ENCODE peak calls at places on chromosomes 5 and 9, in six cellular contexts. One of them, this sample, is unnamed.

GRCh38 chr9:129109952-129110739 is 447 bp downstream of the CRAT start:
- DNase-seq in stomach: no peak
- DNase-seq in naive thymus-derived CD4-positive, alpha-beta T cell: no peak
- DNase-seq in cardiac muscle cell: peak
- DNase-seq in psoas muscle: peak
- DNase-seq in lower lobe of right lung: no peak
- DNase-seq in this sample: peak

GRCh38 chr9:7561527-7561926 is 238.1 kb downstream of the DMAC1 start:
- DNase-seq in stomach: no peak
- DNase-seq in naive thymus-derived CD4-positive, alpha-beta T cell: no peak
- DNase-seq in cardiac muscle cell: no peak
- DNase-seq in psoas muscle: no peak
- DNase-seq in lower lobe of right lung: no peak
- DNase-seq in this sample: no peak

GRCh38 chr5:127957183-127957582 is 126.4 kb upstream of the SLC12A2 start:
- DNase-seq in stomach: no peak
- DNase-seq in naive thymus-derived CD4-positive, alpha-beta T cell: no peak
- DNase-seq in cardiac muscle cell: peak
- DNase-seq in psoas muscle: peak
- DNase-seq in lower lobe of right lung: no peak
- DNase-seq in this sample: peak

GRCh38 chr5:1511651-1512540 is 11.9 kb downstream of the LPCAT1 start:
- DNase-seq in stomach: peak
- DNase-seq in naive thymus-derived CD4-positive, alpha-beta T cell: no peak
- DNase-seq in cardiac muscle cell: peak
- DNase-seq in psoas muscle: peak
- DNase-seq in lower lobe of right lung: no peak
- DNase-seq in this sample: peak

GRCh38 chr5:31809037-31809910 is 170.3 kb downstream of the PDZD2 start:
- DNase-seq in stomach: peak
- DNase-seq in naive thymus-derived CD4-positive, alpha-beta T cell: no peak
- DNase-seq in cardiac muscle cell: peak
- DNase-seq in psoas muscle: peak
- DNase-seq in lower lobe of right lung: peak
- DNase-seq in this sample: peak

GRCh38 chr9:74309654-74310053 is 187.5 kb upstream of the RORB start:
- DNase-seq in stomach: no peak
- DNase-seq in naive thymus-derived CD4-positive, alpha-beta T cell: no peak
- DNase-seq in cardiac muscle cell: no peak
- DNase-seq in psoas muscle: no peak
- DNase-seq in lower lobe of right lung: no peak
- DNase-seq in this sample: no peak

GRCh38 chr9:83670381-83670780 is 37.4 kb downstream of the UBQLN1 start:
- DNase-seq in stomach: no peak
- DNase-seq in naive thymus-derived CD4-positive, alpha-beta T cell: no peak
- DNase-seq in cardiac muscle cell: no peak
- DNase-seq in psoas muscle: no peak
- DNase-seq in lower lobe of right lung: no peak
- DNase-seq in this sample: no peak

GRCh38 chr9:105646879-105647594 is 15.2 kb upstream of the TAL2 start:
- DNase-seq in stomach: no peak
- DNase-seq in naive thymus-derived CD4-positive, alpha-beta T cell: no peak
- DNase-seq in cardiac muscle cell: no peak
- DNase-seq in psoas muscle: no peak
- DNase-seq in lower lobe of right lung: no peak
- DNase-seq in this sample: no peak

GRCh38 chr9:96219615-96220257 is 82.2 kb downstream of the HSD17B3 start:
- DNase-seq in stomach: peak
- DNase-seq in naive thymus-derived CD4-positive, alpha-beta T cell: peak
- DNase-seq in cardiac muscle cell: peak
- DNase-seq in psoas muscle: peak
- DNase-seq in lower lobe of right lung: peak
- DNase-seq in this sample: peak

GRCh38 chr9:71812385-71812784 is 44.1 kb upstream of the CEMIP2 start:
- DNase-seq in stomach: no peak
- DNase-seq in naive thymus-derived CD4-positive, alpha-beta T cell: no peak
- DNase-seq in cardiac muscle cell: peak
- DNase-seq in psoas muscle: peak
- DNase-seq in lower lobe of right lung: no peak
- DNase-seq in this sample: peak

GRCh38 chr5:31161772-31162171 is 31.7 kb upstream of the CDH6 start:
- DNase-seq in stomach: no peak
- DNase-seq in naive thymus-derived CD4-positive, alpha-beta T cell: no peak
- DNase-seq in cardiac muscle cell: no peak
- DNase-seq in psoas muscle: no peak
- DNase-seq in lower lobe of right lung: no peak
- DNase-seq in this sample: no peak

GRCh38 chr9:92954078-92954861 is 6.9 kb downstream of the FGD3 start:
- DNase-seq in stomach: peak
- DNase-seq in naive thymus-derived CD4-positive, alpha-beta T cell: peak
- DNase-seq in cardiac muscle cell: peak
- DNase-seq in psoas muscle: no peak
- DNase-seq in lower lobe of right lung: no peak
- DNase-seq in this sample: peak

GRCh38 chr5:18546570-18546969 is 912.3 kb downstream of the TAF11L14 start:
- DNase-seq in stomach: no peak
- DNase-seq in naive thymus-derived CD4-positive, alpha-beta T cell: no peak
- DNase-seq in cardiac muscle cell: no peak
- DNase-seq in psoas muscle: no peak
- DNase-seq in lower lobe of right lung: no peak
- DNase-seq in this sample: no peak

GRCh38 chr5:174951151-174951780 is 226.9 kb downstream of the MSX2 start:
- DNase-seq in stomach: peak
- DNase-seq in naive thymus-derived CD4-positive, alpha-beta T cell: peak
- DNase-seq in cardiac muscle cell: peak
- DNase-seq in psoas muscle: peak
- DNase-seq in lower lobe of right lung: no peak
- DNase-seq in this sample: peak

GRCh38 chr9:85237478-85237877 is 504.3 kb downstream of the AGTPBP1 start:
- DNase-seq in stomach: no peak
- DNase-seq in naive thymus-derived CD4-positive, alpha-beta T cell: no peak
- DNase-seq in cardiac muscle cell: no peak
- DNase-seq in psoas muscle: no peak
- DNase-seq in lower lobe of right lung: no peak
- DNase-seq in this sample: no peak

GRCh38 chr5:44401611-44402010 is 12.4 kb upstream of the FGF10 start:
- DNase-seq in stomach: no peak
- DNase-seq in naive thymus-derived CD4-positive, alpha-beta T cell: no peak
- DNase-seq in cardiac muscle cell: no peak
- DNase-seq in psoas muscle: no peak
- DNase-seq in lower lobe of right lung: no peak
- DNase-seq in this sample: no peak

GRCh38 chr9:98738741-98739140 is 30.0 kb upstream of the GABBR2 start:
- DNase-seq in stomach: no peak
- DNase-seq in naive thymus-derived CD4-positive, alpha-beta T cell: no peak
- DNase-seq in cardiac muscle cell: no peak
- DNase-seq in psoas muscle: no peak
- DNase-seq in lower lobe of right lung: no peak
- DNase-seq in this sample: no peak

GRCh38 chr5:154791535-154791934 is 36.4 kb downstream of the LARP1 start:
- DNase-seq in stomach: no peak
- DNase-seq in naive thymus-derived CD4-positive, alpha-beta T cell: no peak
- DNase-seq in cardiac muscle cell: no peak
- DNase-seq in psoas muscle: no peak
- DNase-seq in lower lobe of right lung: no peak
- DNase-seq in this sample: no peak

GRCh38 chr5:14469485-14470377 is 111.9 kb upstream of the OTULINL start:
- DNase-seq in stomach: no peak
- DNase-seq in naive thymus-derived CD4-positive, alpha-beta T cell: no peak
- DNase-seq in cardiac muscle cell: no peak
- DNase-seq in psoas muscle: no peak
- DNase-seq in lower lobe of right lung: no peak
- DNase-seq in this sample: no peak

GRCh38 chr5:134132372-134133212 is 18.1 kb downstream of the TCF7 start:
- DNase-seq in stomach: no peak
- DNase-seq in naive thymus-derived CD4-positive, alpha-beta T cell: peak
- DNase-seq in cardiac muscle cell: no peak
- DNase-seq in psoas muscle: no peak
- DNase-seq in lower lobe of right lung: peak
- DNase-seq in this sample: no peak

GRCh38 chr9:136345281-136346156 is 18.0 kb downstream of the DNLZ start:
- DNase-seq in stomach: peak
- DNase-seq in naive thymus-derived CD4-positive, alpha-beta T cell: no peak
- DNase-seq in cardiac muscle cell: peak
- DNase-seq in psoas muscle: peak
- DNase-seq in lower lobe of right lung: peak
- DNase-seq in this sample: peak

GRCh38 chr5:163252951-163253350 is 184.4 kb upstream of the CCNG1 start:
- DNase-seq in stomach: no peak
- DNase-seq in naive thymus-derived CD4-positive, alpha-beta T cell: no peak
- DNase-seq in cardiac muscle cell: no peak
- DNase-seq in psoas muscle: no peak
- DNase-seq in lower lobe of right lung: no peak
- DNase-seq in this sample: no peak
- H3K27ac ChIP-seq in stomach: no peak
- H3K27ac ChIP-seq in naive thymus-derived CD4-positive, alpha-beta T cell: no peak
- H3K27ac ChIP-seq in cardiac muscle cell: no peak
- H3K27ac ChIP-seq in psoas muscle: no peak
- H3K27ac ChIP-seq in lower lobe of right lung: no peak
- H3K27ac ChIP-seq in this sample: no peak

GRCh38 chr9:21996438-21996837 is 1.8 kb downstream of the CDKN2B-AS1 start:
- DNase-seq in stomach: no peak
- DNase-seq in naive thymus-derived CD4-positive, alpha-beta T cell: no peak
- DNase-seq in cardiac muscle cell: no peak
- DNase-seq in psoas muscle: no peak
- DNase-seq in lower lobe of right lung: no peak
- DNase-seq in this sample: no peak
- H3K4me3 ChIP-seq in stomach: no peak
- H3K4me3 ChIP-seq in naive thymus-derived CD4-positive, alpha-beta T cell: no peak
- H3K4me3 ChIP-seq in cardiac muscle cell: no peak
- H3K4me3 ChIP-seq in psoas muscle: no peak
- H3K4me3 ChIP-seq in lower lobe of right lung: peak
- H3K4me3 ChIP-seq in this sample: no peak

DNA sequence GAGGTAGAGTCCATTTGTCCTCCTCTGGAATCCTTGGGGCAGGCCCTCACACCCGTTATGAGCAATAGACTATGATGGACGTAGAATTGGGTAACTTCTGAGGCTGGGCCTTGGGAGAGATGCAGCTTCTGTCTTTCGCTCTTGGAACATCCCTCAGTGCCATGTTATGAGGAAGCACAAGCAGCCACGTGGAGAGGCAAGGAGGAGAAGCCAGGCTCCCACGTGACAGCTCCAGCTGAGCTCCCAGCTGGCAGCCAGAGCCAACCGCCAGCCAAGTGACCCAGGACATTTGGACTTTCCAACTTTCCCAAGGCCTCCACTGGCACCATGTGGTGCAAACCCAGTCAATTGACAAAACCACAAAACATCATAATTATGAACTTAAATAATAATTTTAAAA is 43.0 kb upstream of the BOD1 start:
- DNase-seq in stomach: peak
- DNase-seq in naive thymus-derived CD4-positive, alpha-beta T cell: no peak
- DNase-seq in cardiac muscle cell: no peak
- DNase-seq in psoas muscle: no peak
- DNase-seq in lower lobe of right lung: no peak
- DNase-seq in this sample: no peak
- H3K27ac ChIP-seq in stomach: no peak
- H3K27ac ChIP-seq in naive thymus-derived CD4-positive, alpha-beta T cell: no peak
- H3K27ac ChIP-seq in cardiac muscle cell: no peak
- H3K27ac ChIP-seq in psoas muscle: no peak
- H3K27ac ChIP-seq in lower lobe of right lung: no peak
- H3K27ac ChIP-seq in this sample: no peak

GRCh38 chr5:157926171-157926671 is 67.3 kb upstream of the CLINT1 start:
- DNase-seq in stomach: no peak
- DNase-seq in naive thymus-derived CD4-positive, alpha-beta T cell: no peak
- DNase-seq in cardiac muscle cell: no peak
- DNase-seq in psoas muscle: no peak
- DNase-seq in lower lobe of right lung: no peak
- DNase-seq in this sample: no peak

GRCh38 chr5:157924490-157924889 is 65.5 kb upstream of the CLINT1 start:
- DNase-seq in stomach: no peak
- DNase-seq in naive thymus-derived CD4-positive, alpha-beta T cell: no peak
- DNase-seq in cardiac muscle cell: no peak
- DNase-seq in psoas muscle: no peak
- DNase-seq in lower lobe of right lung: no peak
- DNase-seq in this sample: no peak

GRCh38 chr5:157924931-157925729 is 66.2 kb upstream of the CLINT1 start:
- DNase-seq in stomach: no peak
- DNase-seq in naive thymus-derived CD4-positive, alpha-beta T cell: no peak
- DNase-seq in cardiac muscle cell: no peak
- DNase-seq in psoas muscle: no peak
- DNase-seq in lower lobe of right lung: no peak
- DNase-seq in this sample: no peak

GRCh38 chr5:157930710-157931109 is 71.8 kb upstream of the CLINT1 start:
- DNase-seq in stomach: peak
- DNase-seq in naive thymus-derived CD4-positive, alpha-beta T cell: no peak
- DNase-seq in cardiac muscle cell: no peak
- DNase-seq in psoas muscle: no peak
- DNase-seq in lower lobe of right lung: no peak
- DNase-seq in this sample: peak

GRCh38 chr5:157926953-157927352 is 68.0 kb upstream of the CLINT1 start:
- DNase-seq in stomach: no peak
- DNase-seq in naive thymus-derived CD4-positive, alpha-beta T cell: no peak
- DNase-seq in cardiac muscle cell: no peak
- DNase-seq in psoas muscle: no peak
- DNase-seq in lower lobe of right lung: no peak
- DNase-seq in this sample: no peak
- H3K4me3 ChIP-seq in stomach: no peak
- H3K4me3 ChIP-seq in naive thymus-derived CD4-positive, alpha-beta T cell: no peak
- H3K4me3 ChIP-seq in cardiac muscle cell: no peak
- H3K4me3 ChIP-seq in psoas muscle: no peak
- H3K4me3 ChIP-seq in lower lobe of right lung: no peak
- H3K4me3 ChIP-seq in this sample: no peak

DNA sequence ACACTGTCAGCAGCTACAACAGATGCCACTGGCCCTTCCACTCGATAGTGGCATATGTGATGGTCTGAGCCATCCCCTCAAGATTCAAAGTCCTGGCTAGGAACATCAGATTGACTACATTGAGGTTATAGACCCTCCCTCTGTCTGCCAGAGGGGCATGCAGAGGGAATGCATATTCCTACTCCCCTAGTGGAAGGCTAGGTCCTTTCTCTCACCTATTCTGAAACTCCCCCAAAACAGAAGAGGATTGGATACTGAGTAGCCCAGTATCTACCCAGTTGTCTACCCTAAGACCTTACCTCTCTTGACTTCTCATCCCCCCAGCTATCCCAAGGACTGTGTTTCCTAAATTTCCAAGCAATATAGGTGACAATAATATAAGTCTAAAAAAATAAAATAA is 78.5 kb upstream of the PDE4D start:
- DNase-seq in stomach: no peak
- DNase-seq in naive thymus-derived CD4-positive, alpha-beta T cell: no peak
- DNase-seq in cardiac muscle cell: no peak
- DNase-seq in psoas muscle: no peak
- DNase-seq in lower lobe of right lung: no peak
- DNase-seq in this sample: no peak
- H3K27ac ChIP-seq in stomach: no peak
- H3K27ac ChIP-seq in naive thymus-derived CD4-positive, alpha-beta T cell: no peak
- H3K27ac ChIP-seq in cardiac muscle cell: no peak
- H3K27ac ChIP-seq in psoas muscle: no peak
- H3K27ac ChIP-seq in lower lobe of right lung: no peak
- H3K27ac ChIP-seq in this sample: no peak

GRCh38 chr9:37650299-37650872 is 368 bp upstream of the FRMPD1 start:
- DNase-seq in stomach: no peak
- DNase-seq in naive thymus-derived CD4-positive, alpha-beta T cell: no peak
- DNase-seq in cardiac muscle cell: no peak
- DNase-seq in psoas muscle: no peak
- DNase-seq in lower lobe of right lung: no peak
- DNase-seq in this sample: no peak
- H3K4me3 ChIP-seq in stomach: peak
- H3K4me3 ChIP-seq in naive thymus-derived CD4-positive, alpha-beta T cell: no peak
- H3K4me3 ChIP-seq in cardiac muscle cell: peak
- H3K4me3 ChIP-seq in psoas muscle: peak
- H3K4me3 ChIP-seq in lower lobe of right lung: peak
- H3K4me3 ChIP-seq in this sample: no peak